ENCODE peak calls at places on chromosomes 7 and 10, in five cellular contexts. X is CD4-positive, CD25-positive, alpha-beta regulatory T cell; G is HCT116; U is upper lobe of right lung; S is cardiac muscle cell. D is an unnamed sample.

GRCh38 chr7:69903410-69903809 is 305.1 kb downstream of the AUTS2 start:
- DNase-seq in X (no peak), G (no peak), U (no peak), S (no peak), D (no peak)

GRCh38 chr10:31758495-31758894 is 170.1 kb downstream of the ARHGAP12 start:
- DNase-seq in X (no peak), G (no peak), U (no peak), S (no peak), D (no peak)

GRCh38 chr10:21624951-21625350 is 90.9 kb downstream of the MLLT10 start:
- DNase-seq in X (no peak), G (no peak), U (no peak), S (no peak), D (no peak)

GRCh38 chr7:3943265-3943664 is 642.2 kb downstream of the SDK1 start:
- DNase-seq in X (no peak), G (no peak), U (no peak), S (no peak), D (no peak)

GRCh38 chr7:80584778-80585177 is 53.7 kb upstream of the CD36 start:
- DNase-seq in X (no peak), G (no peak), U (no peak), S (peak), D (no peak)

GRCh38 chr10:73887038-73888015 is 13.0 kb upstream of the CAMK2G start:
- DNase-seq in X (no peak), G (peak), U (peak), S (no peak), D (peak)

GRCh38 chr10:36676321-36677169 is 448.9 kb upstream of the ANKRD30A start:
- DNase-seq in X (no peak), G (no peak), U (no peak), S (peak), D (no peak)

GRCh38 chr10:85611746-85612377 is 754.7 kb downstream of the GRID1 start:
- DNase-seq in X (peak), G (no peak), U (no peak), S (no peak), D (no peak)

GRCh38 chr7:155804897-155805825 is 7.1 kb downstream of the SHH start:
- DNase-seq in X (no peak), G (no peak), U (peak), S (peak), D (peak)

GRCh38 chr10:104049497-104050250 is 36.0 kb downstream of the COL17A1 start:
- DNase-seq in X (no peak), G (peak), U (no peak), S (no peak), D (no peak)

GRCh38 chr10:114643158-114643557 is 14.9 kb downstream of the ABLIM1 start:
- DNase-seq in X (no peak), G (no peak), U (no peak), S (no peak), D (no peak)

GRCh38 chr7:157544226-157544625 is 207.4 kb downstream of the DNAJB6 start:
- DNase-seq in X (no peak), G (no peak), U (peak), S (no peak), D (no peak)

GRCh38 chr7:96739609-96740008 is 30.0 kb upstream of the SEM1 start:
- DNase-seq in X (no peak), G (no peak), U (no peak), S (no peak), D (no peak)

GRCh38 chr10:24209946-24210491 is 1.1 kb downstream of the KIAA1217 start:
- DNase-seq in X (no peak), G (no peak), U (no peak), S (no peak), D (no peak)

GRCh38 chr10:72116372-72116771 is 28.0 kb upstream of the SPOCK2 start:
- DNase-seq in X (no peak), G (no peak), U (no peak), S (no peak), D (no peak)

GRCh38 chr10:119518936-119519335 is 23.6 kb downstream of the RGS10 start:
- DNase-seq in X (no peak), G (no peak), U (no peak), S (peak), D (no peak)

GRCh38 chr10:103691723-103692380 is 163.5 kb downstream of the SH3PXD2A start:
- DNase-seq in X (no peak), G (no peak), U (no peak), S (no peak), D (no peak)

GRCh38 chr7:99141756-99142726 is 1.9 kb downstream of the SMURF1 start:
- DNase-seq in X (peak), G (no peak), U (peak), S (peak), D (peak)

GRCh38 chr10:61283489-61284221 is 169.5 kb downstream of the TMEM26 start:
- DNase-seq in X (no peak), G (no peak), U (no peak), S (no peak), D (no peak)

GRCh38 chr7:130649004-130649790 is 19.4 kb downstream of the COPG2 start:
- DNase-seq in X (no peak), G (peak), U (no peak), S (no peak), D (no peak)

GRCh38 chr7:75756340-75757297 is 15.4 kb downstream of the CCL26 start:
- DNase-seq in X (no peak), G (peak), U (no peak), S (peak), D (no peak)

GRCh38 chr10:133383551-133383950 is 4.5 kb downstream of the PAOX start:
- DNase-seq in X (no peak), G (no peak), U (no peak), S (no peak), D (no peak)
- H3K4me3 ChIP-seq in X (no peak), G (no peak), U (no peak), S (no peak), D (no peak)

GRCh38 chr7:127250312-127251047 is 2.3 kb downstream of the GRM8 start:
- DNase-seq in X (no peak), G (no peak), U (no peak), S (no peak), D (no peak)

GRCh38 chr7:127251458-127252379 is 1.0 kb downstream of the GRM8 start:
- DNase-seq in X (peak), G (no peak), U (no peak), S (peak), D (no peak)

GRCh38 chr7:127252380-127252718 is 392 bp downstream of the GRM8 start:
- DNase-seq in X (peak), G (no peak), U (no peak), S (no peak), D (no peak)

GRCh38 chr7:127252736-127253288 is at the start of gene GRM8:
- DNase-seq in X (peak), G (no peak), U (peak), S (peak), D (peak)

DNA sequence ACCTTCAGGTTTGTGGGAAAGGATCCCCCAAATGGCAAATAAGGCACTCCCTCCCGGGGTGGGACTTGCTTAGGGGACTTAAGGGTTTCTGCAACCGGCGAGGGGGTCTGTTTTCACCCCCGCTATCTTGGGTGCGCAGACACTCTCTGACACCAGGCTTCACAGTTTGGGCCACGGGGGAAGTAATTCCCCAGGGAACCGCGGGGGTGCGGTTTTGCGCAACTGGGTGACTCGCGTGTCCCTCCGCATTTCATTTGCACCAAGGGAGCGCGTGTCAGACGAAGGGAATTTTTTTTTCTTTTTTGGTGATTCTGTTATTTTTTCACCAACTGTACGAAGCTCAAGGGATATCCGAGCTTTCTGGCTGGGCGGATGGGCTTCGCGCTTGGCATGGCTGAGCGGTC is 1.7 kb downstream of the GRM8 start:
- DNase-seq in X (no peak), G (no peak), U (no peak), S (no peak), D (no peak)
- H3K4me3 ChIP-seq in X (no peak), G (no peak), U (no peak), S (peak), D (peak)

GRCh38 chr10:13526952-13527863 is 1.6 kb downstream of the BEND7 start:
- DNase-seq in X (no peak), G (peak), U (no peak), S (no peak), D (no peak)
- H3K4me3 ChIP-seq in X (no peak), G (peak), U (peak), S (peak), D (peak)

GRCh38 chr10:45652511-45652910 is 20.1 kb downstream of the ZFAND4 start:
- DNase-seq in X (no peak), G (no peak), U (no peak), S (no peak), D (no peak)

GRCh38 chr10:45660876-45661411 is 11.6 kb downstream of the ZFAND4 start:
- DNase-seq in X (no peak), G (no peak), U (no peak), S (no peak), D (no peak)

GRCh38 chr10:45653454-45653853 is 19.1 kb downstream of the ZFAND4 start:
- DNase-seq in X (no peak), G (no peak), U (no peak), S (no peak), D (no peak)

GRCh38 chr10:45655219-45655618 is 17.4 kb downstream of the ZFAND4 start:
- DNase-seq in X (no peak), G (no peak), U (no peak), S (no peak), D (no peak)

GRCh38 chr10:45657033-45657926 is 15.3 kb downstream of the ZFAND4 start:
- DNase-seq in X (no peak), G (no peak), U (no peak), S (no peak), D (no peak)
- H3K4me3 ChIP-seq in X (peak), G (no peak), U (no peak), S (no peak), D (no peak)

GRCh38 chr10:49508654-49509053 is 30.3 kb downstream of the ERCC6 start:
- DNase-seq in X (no peak), G (no peak), U (no peak), S (no peak), D (no peak)

GRCh38 chr10:49508249-49508648 is 30.7 kb downstream of the ERCC6 start:
- DNase-seq in X (peak), G (no peak), U (no peak), S (no peak), D (no peak)

GRCh38 chr10:49505076-49505475 is 33.8 kb downstream of the ERCC6 start:
- DNase-seq in X (no peak), G (no peak), U (no peak), S (no peak), D (no peak)

GRCh38 chr10:49504528-49504927 is 34.4 kb downstream of the ERCC6 start:
- DNase-seq in X (no peak), G (no peak), U (no peak), S (no peak), D (no peak)

DNA sequence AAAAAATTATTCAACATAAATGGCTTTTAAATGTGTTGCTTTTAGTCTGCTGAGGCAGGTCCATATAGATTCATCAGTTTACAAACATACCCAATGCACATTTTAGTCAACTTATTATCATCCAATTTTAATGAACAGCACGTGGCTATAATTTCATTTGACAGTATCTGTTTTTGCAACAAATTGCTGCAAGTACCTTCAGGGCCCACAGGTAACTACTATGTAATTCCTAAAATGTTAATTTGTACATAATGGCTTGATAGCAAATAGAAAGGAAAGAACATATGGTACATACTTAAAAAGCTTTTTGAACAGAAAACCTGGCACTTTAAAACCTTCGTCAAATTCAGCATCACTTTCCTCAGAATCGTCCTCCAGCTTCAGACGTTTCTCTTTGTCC is 33.3 kb downstream of the ERCC6 start:
- DNase-seq in X (no peak), G (no peak), U (no peak), S (no peak), D (no peak)
- H3K4me3 ChIP-seq in X (no peak), G (no peak), U (no peak), S (no peak), D (no peak)

GRCh38 chr10:804787-805634 is 115.5 kb upstream of the DIP2C start:
- DNase-seq in X (no peak), G (no peak), U (no peak), S (no peak), D (no peak)

GRCh38 chr10:804191-804781 is 114.8 kb upstream of the DIP2C start:
- DNase-seq in X (no peak), G (no peak), U (no peak), S (no peak), D (no peak)

GRCh38 chr10:806451-807162 is 117.1 kb upstream of the DIP2C start:
- DNase-seq in X (no peak), G (no peak), U (no peak), S (no peak), D (no peak)

GRCh38 chr10:807163-807957 is 117.9 kb upstream of the DIP2C start:
- DNase-seq in X (no peak), G (no peak), U (no peak), S (no peak), D (no peak)

GRCh38 chr10:805635-806305 is 116.3 kb upstream of the DIP2C start:
- DNase-seq in X (no peak), G (no peak), U (no peak), S (no peak), D (no peak)
- H3K4me3 ChIP-seq in X (no peak), G (no peak), U (no peak), S (no peak), D (no peak)

DNA sequence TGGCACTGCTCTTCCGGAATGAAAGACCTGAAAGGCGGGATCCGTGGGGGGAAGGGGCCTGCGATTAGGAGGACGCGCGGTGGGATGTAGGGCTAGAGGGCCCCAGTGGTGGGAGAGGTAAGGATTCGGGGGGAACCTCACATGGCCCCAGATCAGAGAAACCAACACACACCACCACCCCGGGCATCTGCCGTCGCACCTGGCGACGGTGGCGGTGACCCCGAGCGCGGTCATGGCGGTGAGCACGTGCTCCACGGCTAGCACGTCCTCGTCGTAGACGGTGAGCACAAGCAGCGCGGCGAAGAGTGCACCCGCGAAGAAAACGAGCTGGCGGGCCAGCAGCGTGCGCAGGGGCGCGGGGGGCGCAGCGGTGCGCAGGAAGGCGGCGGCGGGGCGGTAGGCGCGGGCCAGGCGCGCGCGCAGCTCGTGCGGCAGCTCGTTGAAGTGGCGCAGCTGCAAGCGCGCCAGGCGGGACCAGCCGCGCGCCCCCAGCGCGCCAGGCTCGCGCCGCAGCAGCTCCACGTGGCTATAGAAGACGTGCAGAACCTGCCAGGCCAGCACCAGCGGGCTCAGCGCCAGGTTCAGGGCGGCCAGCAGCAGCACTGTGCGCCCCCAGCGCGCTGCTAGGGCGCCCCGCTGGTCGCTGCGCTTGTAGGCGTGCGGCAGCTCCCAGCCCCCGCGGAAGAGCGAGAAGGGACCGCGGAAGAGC is 5.7 kb downstream of the ATG9B start:
- DNase-seq in X (peak), G (no peak), U (no peak), S (peak), D (no peak)
- H3K4me3 ChIP-seq in X (no peak), G (no peak), U (peak), S (peak), D (peak)

DNA sequence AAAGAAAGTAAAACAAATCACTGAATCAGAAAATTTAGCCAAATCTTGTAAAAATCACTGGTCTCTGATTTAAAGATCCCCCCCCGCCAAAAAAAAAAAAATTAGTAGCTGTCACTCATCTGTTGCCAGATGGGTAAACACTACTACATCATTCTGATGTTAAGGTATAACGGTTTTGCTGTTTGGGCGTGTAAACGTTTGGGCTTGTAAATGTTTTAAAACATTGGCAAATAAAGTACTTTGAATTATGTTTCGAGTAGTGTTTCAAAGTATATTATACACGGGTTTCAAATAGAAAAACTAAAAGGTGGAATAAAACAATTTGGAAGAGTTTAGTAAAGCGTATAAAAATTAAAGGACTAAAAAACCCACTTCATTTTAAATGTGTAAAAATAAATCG is 1.5 kb downstream of the TMEM229A start:
- DNase-seq in X (no peak), G (no peak), U (no peak), S (no peak), D (no peak)
- H3K4me3 ChIP-seq in X (no peak), G (no peak), U (no peak), S (no peak), D (no peak)

D was measured in left ventricle myocardium inferior.